ENCODE peak calls at places on chromosomes 6 and 20, in ten cellular contexts. One of them, this sample, is unnamed. For H3K4me1, the result is how much of the 10 kb centered on the place peaks cover.

GRCh38 chr6:113719545-113719944 is 137.6 kb upstream of the MARCKS start:
- DNase-seq in mucosa of descending colon: no peak
- DNase-seq in transverse colon: no peak
- DNase-seq in stomach: no peak
- DNase-seq in adrenal gland: no peak
- DNase-seq in HCT116: no peak
- DNase-seq in fibroblast of lung: peak
- DNase-seq in body of pancreas: no peak
- DNase-seq in A673: no peak
- DNase-seq in PC-3: no peak
- DNase-seq in this sample: no peak

GRCh38 chr20:50710492-50711063 is 19.2 kb upstream of the RIPOR3 start:
- DNase-seq in mucosa of descending colon: no peak
- DNase-seq in transverse colon: no peak
- DNase-seq in stomach: no peak
- DNase-seq in adrenal gland: peak
- DNase-seq in HCT116: no peak
- DNase-seq in fibroblast of lung: no peak
- DNase-seq in body of pancreas: no peak
- DNase-seq in A673: no peak
- DNase-seq in PC-3: peak
- DNase-seq in this sample: peak

GRCh38 chr6:37481793-37482192 is 17.9 kb downstream of the CCDC167 start:
- DNase-seq in mucosa of descending colon: no peak
- DNase-seq in transverse colon: no peak
- DNase-seq in stomach: no peak
- DNase-seq in adrenal gland: no peak
- DNase-seq in HCT116: no peak
- DNase-seq in fibroblast of lung: no peak
- DNase-seq in body of pancreas: no peak
- DNase-seq in A673: no peak
- DNase-seq in PC-3: no peak
- DNase-seq in this sample: no peak

GRCh38 chr20:10705801-10706459 is 32.1 kb upstream of the JAG1 start:
- DNase-seq in mucosa of descending colon: no peak
- DNase-seq in transverse colon: peak
- DNase-seq in stomach: peak
- DNase-seq in adrenal gland: no peak
- DNase-seq in HCT116: peak
- DNase-seq in fibroblast of lung: no peak
- DNase-seq in body of pancreas: no peak
- DNase-seq in A673: no peak
- DNase-seq in PC-3: peak
- DNase-seq in this sample: no peak

GRCh38 chr6:108914235-108915022 is 66.2 kb downstream of the ARMC2 start:
- DNase-seq in mucosa of descending colon: no peak
- DNase-seq in transverse colon: no peak
- DNase-seq in stomach: no peak
- DNase-seq in adrenal gland: peak
- DNase-seq in HCT116: peak
- DNase-seq in fibroblast of lung: peak
- DNase-seq in body of pancreas: peak
- DNase-seq in A673: peak
- DNase-seq in PC-3: peak
- DNase-seq in this sample: no peak

GRCh38 chr20:9609892-9610502 is 95.6 kb downstream of the LAMP5 start:
- DNase-seq in mucosa of descending colon: no peak
- DNase-seq in transverse colon: peak
- DNase-seq in stomach: peak
- DNase-seq in adrenal gland: peak
- DNase-seq in HCT116: peak
- DNase-seq in fibroblast of lung: peak
- DNase-seq in body of pancreas: peak
- DNase-seq in A673: peak
- DNase-seq in PC-3: peak
- DNase-seq in this sample: peak

GRCh38 chr6:131281471-131282270 is 146.4 kb downstream of the AKAP7 start:
- DNase-seq in mucosa of descending colon: peak
- DNase-seq in transverse colon: peak
- DNase-seq in stomach: no peak
- DNase-seq in adrenal gland: peak
- DNase-seq in HCT116: no peak
- DNase-seq in fibroblast of lung: peak
- DNase-seq in body of pancreas: no peak
- DNase-seq in A673: peak
- DNase-seq in PC-3: no peak
- DNase-seq in this sample: peak

GRCh38 chr6:33993091-33993490 is 152.8 kb downstream of the GRM4 start:
- DNase-seq in mucosa of descending colon: no peak
- DNase-seq in transverse colon: peak
- DNase-seq in stomach: peak
- DNase-seq in adrenal gland: no peak
- DNase-seq in HCT116: no peak
- DNase-seq in fibroblast of lung: no peak
- DNase-seq in body of pancreas: peak
- DNase-seq in A673: no peak
- DNase-seq in PC-3: no peak
- DNase-seq in this sample: no peak

GRCh38 chr6:160730911-160731310 is 28.9 kb downstream of the PLG start:
- DNase-seq in mucosa of descending colon: no peak
- DNase-seq in transverse colon: no peak
- DNase-seq in stomach: no peak
- DNase-seq in adrenal gland: no peak
- DNase-seq in HCT116: no peak
- DNase-seq in fibroblast of lung: no peak
- DNase-seq in body of pancreas: no peak
- DNase-seq in A673: peak
- DNase-seq in PC-3: peak
- DNase-seq in this sample: no peak

GRCh38 chr20:56414842-56415765 is 3.0 kb downstream of the CASS4 start:
- DNase-seq in mucosa of descending colon: no peak
- DNase-seq in transverse colon: no peak
- DNase-seq in stomach: no peak
- DNase-seq in adrenal gland: no peak
- DNase-seq in HCT116: no peak
- DNase-seq in fibroblast of lung: peak
- DNase-seq in body of pancreas: no peak
- DNase-seq in A673: no peak
- DNase-seq in PC-3: no peak
- DNase-seq in this sample: no peak

GRCh38 chr6:24755284-24755683 is 19.5 kb upstream of the GMNN start:
- DNase-seq in mucosa of descending colon: no peak
- DNase-seq in transverse colon: no peak
- DNase-seq in stomach: no peak
- DNase-seq in adrenal gland: no peak
- DNase-seq in HCT116: no peak
- DNase-seq in fibroblast of lung: no peak
- DNase-seq in body of pancreas: no peak
- DNase-seq in A673: no peak
- DNase-seq in PC-3: no peak
- DNase-seq in this sample: peak

GRCh38 chr20:44208770-44209169 is 1.8 kb downstream of the OSER1 start:
- DNase-seq in mucosa of descending colon: no peak
- DNase-seq in transverse colon: no peak
- DNase-seq in stomach: no peak
- DNase-seq in adrenal gland: no peak
- DNase-seq in HCT116: no peak
- DNase-seq in fibroblast of lung: peak
- DNase-seq in body of pancreas: no peak
- DNase-seq in A673: no peak
- DNase-seq in PC-3: peak
- DNase-seq in this sample: no peak

GRCh38 chr6:113347420-113347819 is 509.7 kb upstream of the MARCKS start:
- DNase-seq in mucosa of descending colon: no peak
- DNase-seq in transverse colon: no peak
- DNase-seq in stomach: no peak
- DNase-seq in adrenal gland: no peak
- DNase-seq in HCT116: no peak
- DNase-seq in fibroblast of lung: peak
- DNase-seq in body of pancreas: no peak
- DNase-seq in A673: no peak
- DNase-seq in PC-3: peak
- DNase-seq in this sample: no peak

GRCh38 chr20:24419786-24420185 is 49.6 kb upstream of the SYNDIG1 start:
- DNase-seq in mucosa of descending colon: no peak
- DNase-seq in transverse colon: no peak
- DNase-seq in stomach: no peak
- DNase-seq in adrenal gland: no peak
- DNase-seq in HCT116: no peak
- DNase-seq in fibroblast of lung: no peak
- DNase-seq in body of pancreas: no peak
- DNase-seq in A673: no peak
- DNase-seq in PC-3: no peak
- DNase-seq in this sample: no peak

GRCh38 chr6:134235937-134236751 is 81.8 kb downstream of the SGK1 start:
- DNase-seq in mucosa of descending colon: no peak
- DNase-seq in transverse colon: no peak
- DNase-seq in stomach: no peak
- DNase-seq in adrenal gland: no peak
- DNase-seq in HCT116: no peak
- DNase-seq in fibroblast of lung: peak
- DNase-seq in body of pancreas: no peak
- DNase-seq in A673: peak
- DNase-seq in PC-3: peak
- DNase-seq in this sample: no peak

GRCh38 chr20:2820896-2821869 is 5.0 kb downstream of the TMEM239 start:
- DNase-seq in mucosa of descending colon: no peak
- DNase-seq in transverse colon: no peak
- DNase-seq in stomach: no peak
- DNase-seq in adrenal gland: no peak
- DNase-seq in HCT116: no peak
- DNase-seq in fibroblast of lung: no peak
- DNase-seq in body of pancreas: no peak
- DNase-seq in A673: no peak
- DNase-seq in PC-3: no peak
- DNase-seq in this sample: no peak

GRCh38 chr6:43924222-43924702 is 154.3 kb downstream of the VEGFA start:
- DNase-seq in mucosa of descending colon: no peak
- DNase-seq in transverse colon: no peak
- DNase-seq in stomach: peak
- DNase-seq in adrenal gland: no peak
- DNase-seq in HCT116: no peak
- DNase-seq in fibroblast of lung: peak
- DNase-seq in body of pancreas: no peak
- DNase-seq in A673: no peak
- DNase-seq in PC-3: no peak
- DNase-seq in this sample: no peak

GRCh38 chr6:43803783-43804549 is 34.0 kb downstream of the VEGFA start:
- DNase-seq in mucosa of descending colon: no peak
- DNase-seq in transverse colon: peak
- DNase-seq in stomach: no peak
- DNase-seq in adrenal gland: peak
- DNase-seq in HCT116: peak
- DNase-seq in fibroblast of lung: no peak
- DNase-seq in body of pancreas: peak
- DNase-seq in A673: no peak
- DNase-seq in PC-3: peak
- DNase-seq in this sample: peak

DNA sequence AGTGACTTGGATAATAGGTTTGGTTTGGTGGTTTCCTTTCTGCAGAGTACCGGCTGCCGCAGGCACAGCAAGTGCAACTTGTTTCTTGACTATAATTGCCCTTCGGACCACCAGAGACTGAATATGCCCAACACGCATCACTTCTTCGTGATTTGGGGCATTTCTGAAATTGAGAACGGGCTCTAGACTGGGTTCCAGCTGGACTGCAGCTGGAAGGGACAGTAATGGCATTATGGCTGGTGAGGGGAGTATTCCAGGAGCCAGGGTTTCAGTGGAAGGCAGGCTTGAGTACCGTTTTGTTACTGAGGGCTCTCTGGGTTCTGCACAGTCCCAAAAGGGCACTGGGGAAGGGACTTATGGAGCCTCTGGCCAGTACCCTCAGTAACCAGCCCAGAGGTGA is 40.1 kb downstream of the DSTN start:
- DNase-seq in mucosa of descending colon: no peak
- DNase-seq in transverse colon: no peak
- DNase-seq in stomach: no peak
- DNase-seq in adrenal gland: no peak
- DNase-seq in HCT116: no peak
- DNase-seq in fibroblast of lung: no peak
- DNase-seq in body of pancreas: no peak
- DNase-seq in A673: no peak
- DNase-seq in PC-3: no peak
- DNase-seq in this sample: no peak
- H3K4me1 ChIP-seq in mucosa of descending colon: under half
- H3K4me1 ChIP-seq in transverse colon: under half
- H3K4me1 ChIP-seq in stomach: half or more
- H3K4me1 ChIP-seq in adrenal gland: under half
- H3K4me1 ChIP-seq in HCT116: under half
- H3K4me1 ChIP-seq in fibroblast of lung: under half
- H3K4me1 ChIP-seq in body of pancreas: half or more
- H3K4me1 ChIP-seq in A673: under half
- H3K4me1 ChIP-seq in PC-3: under half
- H3K4me1 ChIP-seq in this sample: under half

GRCh38 chr6:165804331-165805066 is 141.5 kb upstream of the PDE10A start:
- DNase-seq in mucosa of descending colon: no peak
- DNase-seq in transverse colon: no peak
- DNase-seq in stomach: no peak
- DNase-seq in adrenal gland: no peak
- DNase-seq in HCT116: no peak
- DNase-seq in fibroblast of lung: no peak
- DNase-seq in body of pancreas: no peak
- DNase-seq in A673: no peak
- DNase-seq in PC-3: no peak
- DNase-seq in this sample: no peak
- H3K4me3 ChIP-seq in mucosa of descending colon: no peak
- H3K4me3 ChIP-seq in transverse colon: peak
- H3K4me3 ChIP-seq in stomach: peak
- H3K4me3 ChIP-seq in adrenal gland: no peak
- H3K4me3 ChIP-seq in HCT116: no peak
- H3K4me3 ChIP-seq in fibroblast of lung: no peak
- H3K4me3 ChIP-seq in body of pancreas: no peak
- H3K4me3 ChIP-seq in A673: no peak
- H3K4me3 ChIP-seq in PC-3: no peak
- H3K4me3 ChIP-seq in this sample: no peak

GRCh38 chr6:144331610-144332009 is 46.5 kb downstream of the UTRN start:
- DNase-seq in mucosa of descending colon: no peak
- DNase-seq in transverse colon: no peak
- DNase-seq in stomach: no peak
- DNase-seq in adrenal gland: no peak
- DNase-seq in HCT116: no peak
- DNase-seq in fibroblast of lung: peak
- DNase-seq in body of pancreas: no peak
- DNase-seq in A673: no peak
- DNase-seq in PC-3: peak
- DNase-seq in this sample: no peak
- H3K4me1 ChIP-seq in mucosa of descending colon: under half
- H3K4me1 ChIP-seq in transverse colon: under half
- H3K4me1 ChIP-seq in stomach: half or more
- H3K4me1 ChIP-seq in adrenal gland: under half
- H3K4me1 ChIP-seq in HCT116: under half
- H3K4me1 ChIP-seq in fibroblast of lung: under half
- H3K4me1 ChIP-seq in body of pancreas: half or more
- H3K4me1 ChIP-seq in A673: under half
- H3K4me1 ChIP-seq in PC-3: under half
- H3K4me1 ChIP-seq in this sample: under half

DNA sequence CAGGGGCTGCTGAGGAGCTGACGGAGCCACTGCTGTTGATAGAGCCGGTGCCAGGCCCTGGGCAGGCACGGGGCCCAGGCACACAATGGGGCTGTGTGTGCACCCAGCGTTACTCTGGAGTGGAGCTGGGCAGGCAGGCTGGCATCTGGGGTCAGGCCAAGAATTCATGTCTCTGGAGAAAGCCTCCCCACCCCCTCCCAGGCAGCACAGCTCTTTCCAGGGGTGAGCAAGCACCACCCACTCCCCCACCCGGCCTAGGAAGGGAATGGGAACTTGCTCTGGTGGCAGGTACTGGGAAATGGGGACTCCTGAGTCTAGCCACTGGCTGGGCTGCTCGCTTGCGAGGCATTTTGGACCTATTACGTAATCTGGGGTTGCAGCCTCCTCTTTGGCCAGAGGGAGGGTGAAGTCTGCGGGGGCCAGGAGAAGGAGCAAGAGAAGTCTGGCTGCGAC is 22.7 kb downstream of the TFEB start:
- DNase-seq in mucosa of descending colon: peak
- DNase-seq in transverse colon: no peak
- DNase-seq in stomach: peak
- DNase-seq in adrenal gland: peak
- DNase-seq in HCT116: no peak
- DNase-seq in fibroblast of lung: peak
- DNase-seq in body of pancreas: peak
- DNase-seq in A673: no peak
- DNase-seq in PC-3: peak
- DNase-seq in this sample: no peak
- H3K4me3 ChIP-seq in mucosa of descending colon: no peak
- H3K4me3 ChIP-seq in transverse colon: no peak
- H3K4me3 ChIP-seq in stomach: no peak
- H3K4me3 ChIP-seq in adrenal gland: no peak
- H3K4me3 ChIP-seq in HCT116: no peak
- H3K4me3 ChIP-seq in fibroblast of lung: no peak
- H3K4me3 ChIP-seq in body of pancreas: no peak
- H3K4me3 ChIP-seq in A673: no peak
- H3K4me3 ChIP-seq in PC-3: no peak
- H3K4me3 ChIP-seq in this sample: no peak